ENCODE peak calls at places on chromosomes 3 and 15, in six cellular contexts. One of them, this sample, is unnamed. For H3K79me1, the result is how much of the 10 kb centered on the place peaks cover.

GRCh38 chr3:13621381-13622221 is 72.7 kb downstream of the FBLN2 start:
- DNase-seq in IMR-90: no peak
- DNase-seq in H9: no peak
- DNase-seq in neuronal stem cell: no peak
- DNase-seq in H1: no peak
- DNase-seq in trophoblast cell: no peak
- DNase-seq in this sample: no peak

GRCh38 chr3:189787622-189788021 is 156.4 kb downstream of the TP63 start:
- DNase-seq in IMR-90: peak
- DNase-seq in H9: no peak
- DNase-seq in neuronal stem cell: no peak
- DNase-seq in H1: no peak
- DNase-seq in trophoblast cell: peak
- DNase-seq in this sample: no peak

GRCh38 chr3:18988619-18989229 is 159.6 kb upstream of the KCNH8 start:
- DNase-seq in IMR-90: no peak
- DNase-seq in H9: no peak
- DNase-seq in neuronal stem cell: peak
- DNase-seq in H1: no peak
- DNase-seq in trophoblast cell: peak
- DNase-seq in this sample: peak

GRCh38 chr3:141052570-141053069 is 1.5 kb downstream of the SPSB4 start:
- DNase-seq in IMR-90: no peak
- DNase-seq in H9: peak
- DNase-seq in neuronal stem cell: no peak
- DNase-seq in H1: no peak
- DNase-seq in trophoblast cell: no peak
- DNase-seq in this sample: no peak

GRCh38 chr3:37910666-37911400 is 49.2 kb downstream of the CTDSPL start:
- DNase-seq in IMR-90: no peak
- DNase-seq in H9: no peak
- DNase-seq in neuronal stem cell: no peak
- DNase-seq in H1: no peak
- DNase-seq in trophoblast cell: no peak
- DNase-seq in this sample: no peak

GRCh38 chr3:177771780-177772179 is 574.5 kb upstream of the TBL1XR1 start:
- DNase-seq in IMR-90: no peak
- DNase-seq in H9: no peak
- DNase-seq in neuronal stem cell: no peak
- DNase-seq in H1: no peak
- DNase-seq in trophoblast cell: peak
- DNase-seq in this sample: no peak

GRCh38 chr15:67105065-67105951 is 39.9 kb downstream of the SMAD3 start:
- DNase-seq in IMR-90: peak
- DNase-seq in H9: no peak
- DNase-seq in neuronal stem cell: no peak
- DNase-seq in H1: no peak
- DNase-seq in trophoblast cell: peak
- DNase-seq in this sample: peak

GRCh38 chr3:147458995-147459704 is 50.0 kb downstream of the ZIC1 start:
- DNase-seq in IMR-90: no peak
- DNase-seq in H9: no peak
- DNase-seq in neuronal stem cell: no peak
- DNase-seq in H1: no peak
- DNase-seq in trophoblast cell: no peak
- DNase-seq in this sample: no peak

GRCh38 chr15:80841537-80841936 is 62.4 kb downstream of the CEMIP start:
- DNase-seq in IMR-90: no peak
- DNase-seq in H9: no peak
- DNase-seq in neuronal stem cell: no peak
- DNase-seq in H1: no peak
- DNase-seq in trophoblast cell: peak
- DNase-seq in this sample: no peak

GRCh38 chr3:114685053-114685630 is 391.3 kb downstream of the TIGIT start:
- DNase-seq in IMR-90: no peak
- DNase-seq in H9: no peak
- DNase-seq in neuronal stem cell: peak
- DNase-seq in H1: no peak
- DNase-seq in trophoblast cell: no peak
- DNase-seq in this sample: no peak

GRCh38 chr3:37741644-37742043 is 120.0 kb upstream of the CTDSPL start:
- DNase-seq in IMR-90: no peak
- DNase-seq in H9: no peak
- DNase-seq in neuronal stem cell: no peak
- DNase-seq in H1: no peak
- DNase-seq in trophoblast cell: no peak
- DNase-seq in this sample: no peak

GRCh38 chr3:134232146-134232545 is 18.5 kb downstream of the RYK start:
- DNase-seq in IMR-90: peak
- DNase-seq in H9: no peak
- DNase-seq in neuronal stem cell: no peak
- DNase-seq in H1: no peak
- DNase-seq in trophoblast cell: no peak
- DNase-seq in this sample: peak

GRCh38 chr3:31543375-31543774 is 10.7 kb downstream of the STT3B start:
- DNase-seq in IMR-90: peak
- DNase-seq in H9: no peak
- DNase-seq in neuronal stem cell: no peak
- DNase-seq in H1: no peak
- DNase-seq in trophoblast cell: no peak
- DNase-seq in this sample: no peak

GRCh38 chr3:195774917-195775316 is 36.8 kb downstream of the MUC4 start:
- DNase-seq in IMR-90: no peak
- DNase-seq in H9: peak
- DNase-seq in neuronal stem cell: peak
- DNase-seq in H1: peak
- DNase-seq in trophoblast cell: peak
- DNase-seq in this sample: no peak

GRCh38 chr3:48473617-48473952 is 27.0 kb downstream of the ATRIP start:
- DNase-seq in IMR-90: no peak
- DNase-seq in H9: no peak
- DNase-seq in neuronal stem cell: no peak
- DNase-seq in H1: no peak
- DNase-seq in trophoblast cell: no peak
- DNase-seq in this sample: no peak

GRCh38 chr3:16849240-16849639 is 35.5 kb upstream of the PLCL2 start:
- DNase-seq in IMR-90: peak
- DNase-seq in H9: no peak
- DNase-seq in neuronal stem cell: peak
- DNase-seq in H1: no peak
- DNase-seq in trophoblast cell: peak
- DNase-seq in this sample: no peak

GRCh38 chr3:186138272-186138981 is 29.5 kb upstream of the ETV5 start:
- DNase-seq in IMR-90: no peak
- DNase-seq in H9: no peak
- DNase-seq in neuronal stem cell: no peak
- DNase-seq in H1: no peak
- DNase-seq in trophoblast cell: no peak
- DNase-seq in this sample: no peak

DNA sequence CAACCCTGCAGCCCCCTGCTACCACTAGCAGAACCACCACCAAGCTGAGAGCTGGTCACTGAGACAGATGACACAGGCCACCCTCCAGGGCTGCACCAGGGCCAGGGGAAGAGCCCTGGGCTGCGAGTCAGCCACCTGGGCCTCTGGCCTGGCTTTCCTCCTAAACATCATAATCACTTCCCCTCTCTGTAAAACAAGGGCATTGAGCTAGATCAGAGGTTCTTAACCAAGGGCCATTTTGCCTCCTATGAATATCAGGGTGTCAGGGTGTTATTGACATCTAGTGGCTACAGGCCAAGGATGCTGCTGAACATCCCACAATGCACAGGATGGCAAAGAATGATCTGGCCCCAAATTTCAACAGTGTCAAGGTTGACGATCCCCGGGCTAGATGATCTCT is 25.2 kb downstream of the TLE3 start:
- DNase-seq in IMR-90: no peak
- DNase-seq in H9: no peak
- DNase-seq in neuronal stem cell: no peak
- DNase-seq in H1: no peak
- DNase-seq in trophoblast cell: no peak
- DNase-seq in this sample: no peak
- H3K79me1 ChIP-seq in IMR-90: half or more
- H3K79me1 ChIP-seq in H9: under half
- H3K79me1 ChIP-seq in neuronal stem cell: under half
- H3K79me1 ChIP-seq in H1: under half
- H3K79me1 ChIP-seq in trophoblast cell: under half
- H3K79me1 ChIP-seq in this sample: under half

GRCh38 chr15:75640483-75641175 is 605 bp upstream of the IMP3 start:
- DNase-seq in IMR-90: peak
- DNase-seq in H9: no peak
- DNase-seq in neuronal stem cell: no peak
- DNase-seq in H1: no peak
- DNase-seq in trophoblast cell: peak
- DNase-seq in this sample: peak
- H3K23ac ChIP-seq in IMR-90: peak
- H3K23ac ChIP-seq in H9: no peak
- H3K23ac ChIP-seq in neuronal stem cell: peak
- H3K23ac ChIP-seq in H1: no peak
- H3K23ac ChIP-seq in trophoblast cell: no peak
- H3K23ac ChIP-seq in this sample: peak

GRCh38 chr3:47145272-47145671 is 18.6 kb downstream of the SETD2 start:
- DNase-seq in IMR-90: no peak
- DNase-seq in H9: no peak
- DNase-seq in neuronal stem cell: no peak
- DNase-seq in H1: no peak
- DNase-seq in trophoblast cell: no peak
- DNase-seq in this sample: no peak

GRCh38 chr3:47143068-47143467 is 20.8 kb downstream of the SETD2 start:
- DNase-seq in IMR-90: no peak
- DNase-seq in H9: no peak
- DNase-seq in neuronal stem cell: no peak
- DNase-seq in H1: no peak
- DNase-seq in trophoblast cell: no peak
- DNase-seq in this sample: no peak
- H4K91ac ChIP-seq in IMR-90: no peak
- H4K91ac ChIP-seq in H9: no peak
- H4K91ac ChIP-seq in neuronal stem cell: no peak
- H4K91ac ChIP-seq in H1: no peak
- H4K91ac ChIP-seq in trophoblast cell: no peak
- H4K91ac ChIP-seq in this sample: no peak

GRCh38 chr15:70074380-70074779 is 23.3 kb downstream of the TLE3 start:
- DNase-seq in IMR-90: no peak
- DNase-seq in H9: no peak
- DNase-seq in neuronal stem cell: no peak
- DNase-seq in H1: no peak
- DNase-seq in trophoblast cell: no peak
- DNase-seq in this sample: no peak
- H3K79me1 ChIP-seq in IMR-90: half or more
- H3K79me1 ChIP-seq in H9: under half
- H3K79me1 ChIP-seq in neuronal stem cell: under half
- H3K79me1 ChIP-seq in H1: under half
- H3K79me1 ChIP-seq in trophoblast cell: under half
- H3K79me1 ChIP-seq in this sample: under half

DNA sequence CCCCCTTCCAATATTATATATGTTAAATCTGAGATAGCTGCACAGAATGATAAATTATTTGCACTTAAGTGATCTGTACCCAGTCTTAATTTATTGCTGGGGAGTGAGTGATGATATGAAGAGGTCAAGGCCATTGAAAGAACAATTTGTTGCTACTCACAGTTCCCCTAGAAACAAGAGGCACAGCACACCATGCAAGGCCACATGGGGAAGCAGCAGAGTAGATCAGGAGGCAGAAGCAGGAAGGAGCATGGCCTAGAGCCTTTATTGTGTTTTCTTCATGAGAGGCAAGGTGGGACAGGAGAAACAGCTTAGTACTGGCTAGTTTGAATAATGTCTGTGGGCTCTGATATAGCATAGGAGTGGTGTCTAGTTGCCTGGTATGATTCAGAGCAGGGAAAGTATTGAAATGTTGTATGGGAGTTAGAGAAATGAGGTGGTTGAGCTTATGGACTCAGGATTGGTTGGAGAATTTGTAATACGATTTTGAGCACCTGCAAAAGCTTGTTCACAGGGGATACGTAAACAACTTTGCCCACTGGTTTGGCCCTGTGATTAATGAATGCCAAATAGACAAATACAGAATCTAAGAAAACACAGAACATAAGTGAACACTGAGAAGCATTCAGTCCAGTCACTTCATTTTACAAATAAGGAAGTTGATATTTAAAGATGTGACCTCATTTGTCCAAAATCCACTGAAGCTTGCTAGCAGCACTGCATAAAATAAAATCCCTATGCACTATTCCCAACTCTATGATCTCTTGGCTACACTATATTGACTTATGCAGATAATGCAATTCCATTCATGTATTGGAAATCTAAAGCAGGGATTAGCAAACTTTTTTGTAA is 71.7 kb downstream of the TMCO5A start:
- DNase-seq in IMR-90: peak
- DNase-seq in H9: no peak
- DNase-seq in neuronal stem cell: no peak
- DNase-seq in H1: no peak
- DNase-seq in trophoblast cell: no peak
- DNase-seq in this sample: peak
- H3K23ac ChIP-seq in IMR-90: peak
- H3K23ac ChIP-seq in H9: no peak
- H3K23ac ChIP-seq in neuronal stem cell: no peak
- H3K23ac ChIP-seq in H1: no peak
- H3K23ac ChIP-seq in trophoblast cell: no peak
- H3K23ac ChIP-seq in this sample: no peak

DNA sequence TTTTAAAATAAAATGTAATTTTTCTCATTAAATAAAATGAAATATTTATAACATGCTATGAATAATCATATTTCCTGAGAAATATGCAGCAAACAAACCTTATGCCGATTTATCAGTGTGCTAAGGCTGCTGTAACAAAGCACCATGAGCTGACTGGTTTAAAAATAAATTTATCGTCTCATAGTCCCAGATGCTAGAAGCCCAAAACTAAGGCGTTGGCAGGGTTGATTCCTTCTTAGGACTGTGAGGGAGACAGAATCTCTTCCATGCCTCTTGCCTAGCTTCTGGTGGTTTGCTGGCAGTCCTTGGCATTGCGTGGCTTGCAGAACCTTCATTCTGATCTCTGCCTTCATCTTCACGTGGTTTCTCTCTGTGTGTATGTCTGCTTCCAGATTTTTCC is 740.3 kb downstream of the OTOL1 start:
- DNase-seq in IMR-90: no peak
- DNase-seq in H9: no peak
- DNase-seq in neuronal stem cell: no peak
- DNase-seq in H1: no peak
- DNase-seq in trophoblast cell: no peak
- DNase-seq in this sample: no peak
- H4K91ac ChIP-seq in IMR-90: no peak
- H4K91ac ChIP-seq in H9: no peak
- H4K91ac ChIP-seq in neuronal stem cell: no peak
- H4K91ac ChIP-seq in H1: no peak
- H4K91ac ChIP-seq in trophoblast cell: no peak
- H4K91ac ChIP-seq in this sample: no peak

This sample was measured in mesenchymal stem cell.